ENCODE peak calls at places on chromosomes 1 and 21, in nine cellular contexts. A is mesendoderm; V is CD8-positive, alpha-beta memory T cell; Z is uterus; H is esophagus muscularis mucosa; D is stomach; N is tibial nerve; J is sigmoid colon; E is iPS DF 6.9. Y is an unnamed sample. For H3K36me3, the result is how much of the 10 kb centered on the place peaks cover.

GRCh38 chr1:38183747-38184146 is 137.2 kb upstream of the POU3F1 start:
- DNase-seq in A (no peak), V (no peak), Z (no peak), H (no peak), D (no peak), N (no peak), J (no peak), E (no peak), Y (no peak)

GRCh38 chr1:2543543-2544092 is 12.6 kb upstream of the TNFRSF14 start:
- DNase-seq in A (no peak), V (peak), Z (no peak), H (no peak), D (peak), N (no peak), J (no peak), E (no peak), Y (peak)

GRCh38 chr21:39559511-39559910 is 53.2 kb upstream of the B3GALT5 start:
- DNase-seq in A (no peak), V (no peak), Z (no peak), H (peak), D (no peak), N (no peak), J (no peak), E (no peak), Y (no peak)

GRCh38 chr1:3459051-3459908 is 4.8 kb downstream of the ARHGEF16 start:
- DNase-seq in A (no peak), V (no peak), Z (no peak), H (no peak), D (no peak), N (no peak), J (no peak), E (no peak), Y (no peak)

GRCh38 chr1:98389809-98390208 is 271.7 kb upstream of the SNX7 start:
- DNase-seq in A (no peak), V (no peak), Z (no peak), H (no peak), D (no peak), N (no peak), J (no peak), E (no peak), Y (no peak)

GRCh38 chr1:36699113-36699512 is 216.4 kb upstream of the CSF3R start:
- DNase-seq in A (no peak), V (no peak), Z (no peak), H (no peak), D (no peak), N (no peak), J (no peak), E (no peak), Y (no peak)

GRCh38 chr1:190452272-190452848 is 25.3 kb downstream of the BRINP3 start:
- DNase-seq in A (no peak), V (no peak), Z (no peak), H (no peak), D (no peak), N (no peak), J (no peak), E (no peak), Y (no peak)

GRCh38 chr1:235102259-235102582 is 26.4 kb downstream of the TOMM20 start:
- DNase-seq in A (no peak), V (no peak), Z (no peak), H (no peak), D (no peak), N (no peak), J (no peak), E (no peak), Y (no peak)

GRCh38 chr1:85407978-85408377 is 57.0 kb downstream of the DDAH1 start:
- DNase-seq in A (no peak), V (no peak), Z (no peak), H (no peak), D (no peak), N (no peak), J (no peak), E (no peak), Y (no peak)

GRCh38 chr1:10958614-10959013 is 53.8 kb upstream of the TARDBP start:
- DNase-seq in A (peak), V (no peak), Z (no peak), H (no peak), D (no peak), N (no peak), J (no peak), E (no peak), Y (no peak)

GRCh38 chr1:72009170-72009569 is 273.2 kb downstream of the NEGR1 start:
- DNase-seq in A (no peak), V (no peak), Z (no peak), H (no peak), D (no peak), N (no peak), J (no peak), E (no peak), Y (no peak)

GRCh38 chr1:119773711-119774241 is 5.1 kb upstream of the HMGCS2 start:
- DNase-seq in A (peak), V (no peak), Z (no peak), H (peak), D (no peak), N (no peak), J (no peak), E (no peak), Y (peak)

GRCh38 chr1:108527135-108527534 is 32.8 kb upstream of the EEIG2 start:
- DNase-seq in A (no peak), V (no peak), Z (no peak), H (no peak), D (no peak), N (no peak), J (no peak), E (no peak), Y (no peak)

GRCh38 chr1:18707696-18708257 is 77.1 kb downstream of the PAX7 start:
- DNase-seq in A (no peak), V (no peak), Z (no peak), H (no peak), D (no peak), N (no peak), J (no peak), E (no peak), Y (no peak)

GRCh38 chr1:58396150-58396549 is 150.4 kb downstream of the OMA1 start:
- DNase-seq in A (no peak), V (no peak), Z (no peak), H (no peak), D (no peak), N (no peak), J (no peak), E (no peak), Y (no peak)

GRCh38 chr1:230002164-230002803 is 64.8 kb upstream of the GALNT2 start:
- DNase-seq in A (no peak), V (no peak), Z (no peak), H (no peak), D (no peak), N (peak), J (no peak), E (no peak), Y (no peak)

GRCh38 chr1:23525558-23526174 is 5.4 kb downstream of the E2F2 start:
- DNase-seq in A (no peak), V (no peak), Z (no peak), H (no peak), D (no peak), N (no peak), J (no peak), E (no peak), Y (peak)

GRCh38 chr1:111205724-111206070 is 5.3 kb upstream of the DENND2D start:
- DNase-seq in A (no peak), V (no peak), Z (no peak), H (no peak), D (no peak), N (no peak), J (no peak), E (no peak), Y (no peak)

GRCh38 chr1:234753979-234754378 is 144.0 kb upstream of the IRF2BP2 start:
- DNase-seq in A (no peak), V (no peak), Z (no peak), H (no peak), D (no peak), N (no peak), J (no peak), E (no peak), Y (no peak)

GRCh38 chr1:234961468-234962339 is 166.9 kb downstream of the TOMM20 start:
- DNase-seq in A (no peak), V (no peak), Z (no peak), H (no peak), D (no peak), N (no peak), J (peak), E (no peak), Y (no peak)

GRCh38 chr1:227541796-227542152 is 21.6 kb upstream of the ZNF678 start:
- DNase-seq in A (peak), V (no peak), Z (no peak), H (no peak), D (no peak), N (no peak), J (peak), E (no peak), Y (no peak)

GRCh38 chr1:4307468-4307845 is 347.0 kb upstream of the AJAP1 start:
- DNase-seq in A (no peak), V (no peak), Z (no peak), H (no peak), D (no peak), N (no peak), J (peak), E (no peak), Y (no peak)

GRCh38 chr1:16918371-16918770 is 3.4 kb upstream of the CROCC start:
- DNase-seq in A (no peak), V (no peak), Z (no peak), H (peak), D (no peak), N (no peak), J (no peak), E (no peak), Y (no peak)

GRCh38 chr1:51570063-51570720 is 46.7 kb upstream of the OSBPL9 start:
- DNase-seq in A (peak), V (no peak), Z (no peak), H (no peak), D (no peak), N (no peak), J (no peak), E (no peak), Y (no peak)

GRCh38 chr1:245247791-245248789 is 93.3 kb downstream of the KIF26B start:
- DNase-seq in A (no peak), V (no peak), Z (no peak), H (no peak), D (no peak), N (no peak), J (no peak), E (no peak), Y (no peak)

GRCh38 chr1:197486948-197487347 is 218.9 kb downstream of the CRB1 start:
- DNase-seq in A (no peak), V (no peak), Z (no peak), H (no peak), D (no peak), N (no peak), J (no peak), E (no peak), Y (peak)

GRCh38 chr1:43688594-43689000 is 18.7 kb upstream of the ST3GAL3 start:
- DNase-seq in A (no peak), V (no peak), Z (no peak), H (no peak), D (no peak), N (no peak), J (no peak), E (no peak), Y (peak)

GRCh38 chr1:59520194-59520593 is 223.3 kb downstream of the FGGY start:
- DNase-seq in A (no peak), V (no peak), Z (peak), H (no peak), D (no peak), N (peak), J (no peak), E (no peak), Y (no peak)

GRCh38 chr1:222126052-222126451 is 384.2 kb upstream of the DUSP10 start:
- DNase-seq in A (no peak), V (no peak), Z (no peak), H (no peak), D (no peak), N (no peak), J (no peak), E (no peak), Y (no peak)

GRCh38 chr1:58903450-58904298 is 119.8 kb upstream of the JUN start:
- DNase-seq in A (peak), V (peak), Z (peak), H (peak), D (peak), N (peak), J (peak), E (peak), Y (peak)

GRCh38 chr1:90452491-90452890 is 264.6 kb downstream of the BARHL2 start:
- DNase-seq in A (no peak), V (no peak), Z (no peak), H (no peak), D (no peak), N (no peak), J (no peak), E (no peak), Y (no peak)

GRCh38 chr1:155591770-155592169 is 18.2 kb upstream of the MSTO1 start:
- DNase-seq in A (peak), V (peak), Z (no peak), H (no peak), D (no peak), N (no peak), J (no peak), E (peak), Y (peak)

GRCh38 chr1:53375440-53375839 is 47.6 kb upstream of the LRP8 start:
- DNase-seq in A (no peak), V (no peak), Z (peak), H (no peak), D (peak), N (no peak), J (no peak), E (no peak), Y (peak)

GRCh38 chr1:164842891-164843290 is 283.9 kb downstream of the PBX1 start:
- DNase-seq in A (no peak), V (no peak), Z (no peak), H (no peak), D (no peak), N (no peak), J (no peak), E (no peak), Y (no peak)

DNA sequence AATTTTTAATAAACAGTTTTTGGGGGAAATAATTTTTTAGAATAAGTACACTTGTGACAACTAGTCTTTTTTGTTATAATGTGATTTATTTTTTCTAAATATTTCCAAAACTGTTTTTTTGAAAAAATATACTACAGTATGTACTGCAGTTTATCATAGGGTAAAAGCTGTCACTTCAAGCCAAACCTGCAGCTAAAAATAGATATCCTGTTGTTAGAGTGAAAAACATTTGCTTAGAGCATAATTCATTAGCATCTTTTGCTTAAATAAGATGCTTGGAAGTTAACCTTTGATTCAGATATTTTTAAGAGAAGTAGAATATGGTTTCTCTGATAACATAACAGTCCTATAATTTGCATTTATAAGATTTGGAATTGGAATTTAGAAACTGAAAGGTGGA is 21.5 kb downstream of the PRKACB start:
- DNase-seq in A (no peak), V (no peak), Z (no peak), H (no peak), D (no peak), N (no peak), J (no peak), E (no peak), Y (no peak)
- H3K27ac ChIP-seq in A (no peak), V (no peak), Z (no peak), H (no peak), D (no peak), N (no peak), J (no peak), E (no peak), Y (no peak)

GRCh38 chr1:170704256-170704655 is 40.3 kb downstream of the PRRX1 start:
- DNase-seq in A (no peak), V (no peak), Z (no peak), H (no peak), D (no peak), N (no peak), J (no peak), E (no peak), Y (no peak)

GRCh38 chr1:170699696-170700095 is 35.8 kb downstream of the PRRX1 start:
- DNase-seq in A (no peak), V (no peak), Z (no peak), H (no peak), D (no peak), N (no peak), J (no peak), E (no peak), Y (no peak)

GRCh38 chr1:170698711-170699275 is 34.9 kb downstream of the PRRX1 start:
- DNase-seq in A (peak), V (no peak), Z (no peak), H (no peak), D (no peak), N (no peak), J (no peak), E (no peak), Y (no peak)

GRCh38 chr1:170700842-170701305 is 36.9 kb downstream of the PRRX1 start:
- DNase-seq in A (no peak), V (no peak), Z (no peak), H (no peak), D (no peak), N (no peak), J (no peak), E (no peak), Y (peak)

DNA sequence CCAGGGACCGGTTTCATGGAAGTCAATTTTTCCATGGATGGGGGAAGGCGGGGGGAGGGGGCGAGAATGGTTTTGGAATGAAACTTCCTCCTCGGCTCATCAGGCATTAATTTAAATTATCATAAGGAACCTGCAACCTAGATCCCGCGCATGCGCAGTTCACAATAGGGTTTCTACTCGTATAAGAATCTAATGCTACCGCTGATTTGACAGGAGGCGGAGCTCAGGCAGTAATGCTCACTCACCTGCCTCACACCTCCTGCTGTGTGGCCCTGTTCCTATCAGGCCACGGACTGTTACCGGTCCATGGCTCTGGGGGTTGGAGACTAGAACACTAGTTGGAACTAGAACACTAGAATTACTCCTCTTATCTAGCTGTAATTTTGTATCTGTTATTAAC is 38.0 kb downstream of the PRRX1 start:
- DNase-seq in A (peak), V (no peak), Z (no peak), H (peak), D (no peak), N (no peak), J (no peak), E (no peak), Y (no peak)
- H3K36me3 ChIP-seq in A (under half), V (under half), Z (under half), H (under half), D (under half), N (under half), J (under half), E (under half), Y (under half)

GRCh38 chr1:182575540-182576149 is 13.4 kb downstream of the RNASEL start:
- DNase-seq in A (no peak), V (no peak), Z (no peak), H (peak), D (no peak), N (no peak), J (no peak), E (no peak), Y (no peak)
- H3K27ac ChIP-seq in A (no peak), V (no peak), Z (no peak), H (no peak), D (no peak), N (peak), J (no peak), E (no peak), Y (no peak)

GRCh38 chr1:55172687-55173086 is 42.5 kb downstream of the USP24 start:
- DNase-seq in A (no peak), V (no peak), Z (no peak), H (no peak), D (no peak), N (no peak), J (no peak), E (no peak), Y (no peak)
- H3K36me3 ChIP-seq in A (under half), V (under half), Z (under half), H (under half), D (under half), N (under half), J (under half), E (under half), Y (under half)

GRCh38 chr1:5992814-5993552 is 758 bp upstream of the NPHP4 start:
- DNase-seq in A (peak), V (no peak), Z (no peak), H (no peak), D (no peak), N (no peak), J (no peak), E (no peak), Y (peak)
- H3K27ac ChIP-seq in A (no peak), V (peak), Z (peak), H (peak), D (peak), N (no peak), J (peak), E (no peak), Y (no peak)

DNA sequence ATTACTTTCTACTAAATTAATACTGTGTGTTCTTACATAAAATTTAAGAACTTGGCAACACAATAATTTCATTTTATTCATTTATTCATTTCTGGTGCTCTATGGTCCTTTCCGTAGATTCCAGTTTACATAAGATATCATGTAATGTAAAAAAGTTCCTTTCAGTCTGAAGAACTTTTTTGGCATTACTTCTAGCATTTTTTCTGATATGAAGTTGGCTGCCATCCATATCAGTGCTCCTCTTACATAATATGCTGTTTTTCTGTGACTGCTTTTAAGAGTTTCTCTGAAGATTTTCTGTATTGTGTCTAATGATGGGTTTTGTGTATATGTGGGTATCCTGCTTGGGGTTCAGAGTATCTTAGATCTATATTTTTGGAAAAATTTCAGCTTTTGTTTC is 34.8 kb downstream of the LIN9 start:
- DNase-seq in A (no peak), V (no peak), Z (no peak), H (no peak), D (no peak), N (no peak), J (no peak), E (no peak), Y (peak)
- H3K36me3 ChIP-seq in A (under half), V (under half), Z (under half), H (under half), D (under half), N (under half), J (under half), E (under half), Y (half or more)

DNA sequence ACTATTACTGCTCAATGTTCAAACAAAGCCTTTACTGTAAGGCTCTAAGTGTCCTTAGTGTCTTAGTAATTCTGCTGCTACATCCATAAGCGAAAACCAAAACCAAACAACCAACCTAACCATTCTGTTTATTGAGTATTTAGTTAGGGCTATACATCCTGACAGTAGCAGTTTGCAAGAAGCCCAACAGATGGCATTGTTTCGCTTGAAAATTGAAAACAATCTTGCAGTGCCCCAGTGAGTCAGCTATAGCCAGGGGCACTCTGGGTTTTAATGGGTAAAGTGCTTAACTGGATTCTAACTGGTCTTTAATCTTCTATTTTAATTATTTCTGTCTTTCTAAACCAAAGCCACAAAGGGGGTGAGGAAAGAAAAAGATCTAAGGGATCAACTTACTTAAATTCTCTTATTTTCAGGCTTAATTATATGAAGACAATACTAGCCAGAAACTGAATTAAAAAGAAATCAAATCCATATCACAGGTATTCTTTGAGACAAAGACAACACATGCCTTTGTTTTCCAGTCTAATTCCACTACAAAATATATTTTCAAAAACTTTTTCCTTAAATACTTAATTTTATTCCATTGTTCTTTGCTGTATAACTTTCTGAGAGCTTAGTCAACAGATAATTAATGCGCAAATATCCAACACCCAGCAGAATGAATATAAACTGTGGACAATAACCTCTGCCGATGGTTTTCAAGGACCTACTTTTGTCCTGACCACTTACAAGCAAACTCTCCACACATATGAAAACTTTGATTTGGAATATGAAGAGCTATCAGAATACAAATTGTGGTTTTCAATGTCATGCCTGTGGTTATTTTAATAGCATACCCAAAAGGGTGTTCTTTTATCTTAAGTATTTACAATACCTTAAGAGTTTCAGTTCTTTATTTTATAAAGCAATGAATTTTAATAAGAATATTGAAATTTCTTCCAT is 15.2 kb downstream of the POGZ start:
- DNase-seq in A (peak), V (peak), Z (peak), H (no peak), D (peak), N (no peak), J (no peak), E (peak), Y (peak)
- H3K27ac ChIP-seq in A (no peak), V (no peak), Z (no peak), H (peak), D (peak), N (peak), J (no peak), E (no peak), Y (no peak)